ENCODE peak calls at places on chromosomes 13 and 19, in seven cellular contexts. U is AG04449, N is heart left ventricle, H is GM13977, Q is astrocyte of the cerebellum, D is fibroblast of pulmonary artery, L is progenitor cell of endocrine pancreas. G is an unnamed sample.

GRCh38 chr19:23699521-23699860 is 12.5 kb upstream of the ZNF675 start:
- DNase-seq in U (no peak), N (no peak), H (no peak), Q (no peak), D (no peak), L (no peak), G (no peak)

GRCh38 chr13:94620286-94620896 is 18.7 kb downstream of the GPR180 start:
- DNase-seq in U (no peak), N (no peak), H (peak; percentile 25), Q (no peak), D (peak; percentile 58), L (no peak), G (no peak)

GRCh38 chr13:51935326-51936171 is 73.8 kb downstream of the CCDC70 start:
- DNase-seq in U (no peak), N (no peak), H (no peak), Q (no peak), D (peak; percentile 14), L (peak; percentile 20), G (no peak)

GRCh38 chr13:80630685-80631121 is 289.8 kb upstream of the SPRY2 start:
- DNase-seq in U (no peak), N (no peak), H (no peak), Q (peak; percentile 9), D (peak; percentile 99), L (no peak), G (no peak)

GRCh38 chr13:60837806-60838205 is 440.8 kb downstream of the TDRD3 start:
- DNase-seq in U (no peak), N (no peak), H (no peak), Q (peak; percentile 8), D (no peak), L (no peak), G (no peak)

GRCh38 chr19:17335575-17335974 is 920 bp upstream of the ANO8 start:
- DNase-seq in U (no peak), N (no peak), H (no peak), Q (no peak), D (no peak), L (no peak), G (no peak)

GRCh38 chr13:95643471-95643813 is 1.1 kb downstream of the DZIP1 start:
- DNase-seq in U (no peak), N (no peak), H (no peak), Q (no peak), D (peak; percentile 51), L (no peak), G (no peak)

GRCh38 chr13:100721885-100722512 is 47.4 kb upstream of the TMTC4 start:
- DNase-seq in U (peak; percentile 0), N (no peak), H (peak; percentile 50), Q (peak; percentile 32), D (peak; percentile 63), L (peak; percentile 27), G (peak; percentile 11)

GRCh38 chr13:23673354-23673753 is 103.1 kb downstream of the TNFRSF19 start:
- DNase-seq in U (peak; percentile 92), N (no peak), H (no peak), Q (peak; percentile 87), D (peak; percentile 84), L (no peak), G (peak; percentile 79)

GRCh38 chr13:22800726-22801401 is 379.9 kb upstream of the SGCG start:
- DNase-seq in U (no peak), N (no peak), H (no peak), Q (no peak), D (peak; percentile 13), L (no peak), G (no peak)

GRCh38 chr13:23788459-23788858 is 100.7 kb downstream of the MIPEP start:
- DNase-seq in U (no peak), N (no peak), H (no peak), Q (no peak), D (no peak), L (no peak), G (no peak)

GRCh38 chr13:114313061-114313860 is 1.0 kb upstream of the CHAMP1 start:
- DNase-seq in U (no peak), N (no peak), H (peak; percentile 73), Q (no peak), D (no peak), L (no peak), G (no peak)

GRCh38 chr13:74528751-74529513 is 394.7 kb upstream of the KLF12 start:
- DNase-seq in U (no peak), N (no peak), H (no peak), Q (no peak), D (no peak), L (no peak), G (no peak)

GRCh38 chr19:7894612-7895309 is 6.5 kb downstream of the LRRC8E start:
- DNase-seq in U (no peak), N (no peak), H (no peak), Q (no peak), D (no peak), L (no peak), G (no peak)

GRCh38 chr19:42401365-42402303 is 11.5 kb upstream of the CNFN start:
- DNase-seq in U (no peak), N (peak; percentile 87), H (peak; percentile 80), Q (peak; percentile 63), D (peak; percentile 84), L (peak; percentile 81), G (no peak)

GRCh38 chr13:20702945-20703784 is at the start of gene IL17D:
- DNase-seq in U (no peak), N (no peak), H (peak; percentile 82), Q (no peak), D (no peak), L (peak; percentile 33), G (no peak)

GRCh38 chr13:27347373-27347772 is 76.7 kb downstream of the RASL11A start:
- DNase-seq in U (no peak), N (no peak), H (no peak), Q (no peak), D (no peak), L (no peak), G (no peak)

GRCh38 chr13:97257800-97258799 is 36.0 kb downstream of the MBNL2 start:
- DNase-seq in U (peak; percentile 54), N (no peak), H (peak; percentile 56), Q (peak; percentile 71), D (peak; percentile 98), L (no peak), G (peak; percentile 46)

GRCh38 chr19:23440791-23441190 is 45.5 kb upstream of the ZNF91 start:
- DNase-seq in U (no peak), N (no peak), H (no peak), Q (no peak), D (no peak), L (no peak), G (no peak)

GRCh38 chr19:55259540-55260210 is 858 bp upstream of the PPP6R1 start:
- DNase-seq in U (no peak), N (no peak), H (no peak), Q (no peak), D (peak; percentile 7), L (no peak), G (no peak)

GRCh38 chr13:78709028-78709427 is 50.1 kb upstream of the OBI1 start:
- DNase-seq in U (no peak), N (no peak), H (no peak), Q (no peak), D (peak; percentile 1), L (no peak), G (no peak)

GRCh38 chr13:42574435-42575311 is 721 bp downstream of the TNFSF11 start:
- DNase-seq in U (no peak), N (no peak), H (peak; percentile 84), Q (no peak), D (no peak), L (peak; percentile 14), G (no peak)

GRCh38 chr19:40136818-40137217 is 46.1 kb upstream of the ZNF780A start:
- DNase-seq in U (no peak), N (no peak), H (no peak), Q (no peak), D (no peak), L (no peak), G (no peak)
- TF ChIP-seq CTCF in U (no peak), N (no peak), H (no peak), Q (no peak), D (peak; percentile 6), L (no peak), G (no peak)

GRCh38 chr13:44389856-44390255 is 16.2 kb downstream of the SERP2 start:
- DNase-seq in U (no peak), N (no peak), H (no peak), Q (no peak), D (no peak), L (no peak), G (no peak)
- TF ChIP-seq CTCF in U (no peak), N (no peak), H (no peak), Q (no peak), D (no peak), L (no peak), G (no peak)

GRCh38 chr13:110713642-110713952 is at the start of gene ING1:
- DNase-seq in U (no peak), N (no peak), H (no peak), Q (no peak), D (no peak), L (no peak), G (no peak)

GRCh38 chr13:110713981-110714797 is 689 bp downstream of the ING1 start:
- DNase-seq in U (no peak), N (peak; percentile 80), H (peak; percentile 69), Q (no peak), D (peak; percentile 47), L (peak; percentile 35), G (no peak)

GRCh38 chr13:110714798-110715394 is 1.4 kb downstream of the ING1 start:
- DNase-seq in U (no peak), N (peak; percentile 76), H (no peak), Q (no peak), D (peak; percentile 50), L (peak; percentile 45), G (no peak)

GRCh38 chr13:110716235-110716505 is 2.7 kb downstream of the ING1 start:
- DNase-seq in U (no peak), N (peak; percentile 73), H (no peak), Q (no peak), D (peak; percentile 19), L (no peak), G (no peak)

DNA sequence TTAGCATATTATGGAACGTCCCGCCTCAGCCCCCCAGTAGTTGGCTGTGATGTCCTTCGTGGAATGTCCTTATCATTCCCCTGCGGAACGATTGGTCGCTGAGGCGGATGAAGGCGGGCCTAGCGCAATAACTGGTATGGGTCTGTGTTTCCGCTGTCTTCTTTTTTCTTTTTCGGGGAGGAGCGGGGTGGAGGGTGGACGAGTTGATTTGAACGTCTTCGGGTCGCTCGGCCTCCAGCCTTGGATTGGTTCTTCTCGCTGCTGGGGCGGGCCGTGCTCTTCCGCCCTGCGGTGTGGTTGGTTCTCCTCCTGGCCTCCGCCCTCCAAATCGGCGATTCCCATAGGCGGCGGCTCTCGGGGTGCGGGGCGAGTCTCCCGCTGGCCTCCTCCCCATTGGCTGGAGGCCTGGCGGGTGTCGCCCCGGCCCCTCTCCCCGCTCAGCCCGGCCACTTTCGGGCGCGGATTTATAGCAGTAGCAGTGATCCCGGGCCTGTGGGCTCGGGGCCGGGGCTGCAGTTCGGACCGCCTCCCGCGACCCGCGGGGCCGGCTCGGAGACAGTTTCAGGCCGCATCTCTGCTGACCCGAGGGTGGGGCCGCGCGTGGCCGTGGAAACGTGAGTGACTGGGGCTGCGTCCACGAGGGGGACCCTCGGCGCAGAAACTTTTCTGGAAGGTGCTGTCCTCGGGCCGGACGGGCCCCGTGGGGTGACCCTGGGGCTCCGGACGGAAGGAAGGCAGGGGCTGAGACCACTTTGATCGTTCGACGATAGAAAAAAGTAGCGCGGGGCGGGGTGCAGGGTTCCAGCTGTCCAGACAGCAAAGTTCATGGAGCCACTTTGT is 2.1 kb downstream of the ING1 start:
- DNase-seq in U (peak; percentile 99), N (peak; percentile 98), H (peak; percentile 96), Q (peak; percentile 100), D (peak; percentile 100), L (peak; percentile 95), G (peak; percentile 99)
- TF ChIP-seq CTCF in U (peak; percentile 31), N (no peak), H (peak; percentile 33), Q (no peak), D (no peak), L (peak; percentile 12), G (peak; percentile 26)

GRCh38 chr19:51108066-51108804 is at the start of gene CTU1:
- DNase-seq in U (peak; percentile 96), N (peak; percentile 98), H (peak; percentile 97), Q (peak; percentile 98), D (peak; percentile 99), L (peak; percentile 94), G (peak; percentile 98)
- TF ChIP-seq CTCF in U (no peak), N (no peak), H (no peak), Q (no peak), D (peak; percentile 0), L (no peak), G (no peak)

G was measured in AG09319.